ENCODE peak calls at places on chromosomes 2 and 18, in five cellular contexts. V, Q, U, E and F are unnamed samples.

GRCh38 chr2:98465456-98466201 is 21.0 kb downstream of the INPP4A start:
- DNase-seq in V (no peak), Q (peak), U (peak), E (peak), F (peak)

GRCh38 chr18:51522821-51523220 is 325.3 kb upstream of the MEX3C start:
- DNase-seq in V (no peak), Q (no peak), U (no peak), E (no peak), F (no peak)

GRCh38 chr2:108927936-108928659 is 60.9 kb downstream of the EDAR start:
- DNase-seq in V (peak), Q (no peak), U (peak), E (peak), F (peak)

GRCh38 chr2:226953826-226954225 is 118.0 kb downstream of the RHBDD1 start:
- DNase-seq in V (no peak), Q (no peak), U (no peak), E (no peak), F (no peak)

GRCh38 chr2:235414422-235414821 is 79.4 kb upstream of the AGAP1 start:
- DNase-seq in V (no peak), Q (peak), U (no peak), E (no peak), F (no peak)

GRCh38 chr18:24009651-24010333 is 4.8 kb upstream of the TTC39C start:
- DNase-seq in V (no peak), Q (no peak), U (no peak), E (peak), F (no peak)

GRCh38 chr2:145186303-145186702 is 666.4 kb upstream of the ZEB2 start:
- DNase-seq in V (peak), Q (peak), U (no peak), E (peak), F (no peak)

GRCh38 chr2:48607307-48608014 is 10.2 kb upstream of the GTF2A1L start:
- DNase-seq in V (no peak), Q (no peak), U (no peak), E (no peak), F (no peak)

GRCh38 chr2:39107724-39108273 is 13.1 kb downstream of the SOS1 start:
- DNase-seq in V (no peak), Q (no peak), U (no peak), E (no peak), F (peak)

GRCh38 chr18:2236232-2236631 is 335.1 kb downstream of the METTL4 start:
- DNase-seq in V (no peak), Q (no peak), U (no peak), E (no peak), F (no peak)

GRCh38 chr2:163348843-163349395 is 386.9 kb downstream of the FIGN start:
- DNase-seq in V (no peak), Q (no peak), U (no peak), E (no peak), F (no peak)

GRCh38 chr18:49725809-49726514 is 87.4 kb downstream of the ACAA2 start:
- DNase-seq in V (peak), Q (peak), U (no peak), E (no peak), F (no peak)

GRCh38 chr18:13260927-13261471 is 42.4 kb downstream of the LDLRAD4 start:
- DNase-seq in V (no peak), Q (no peak), U (no peak), E (no peak), F (peak)

GRCh38 chr2:178804791-178805190 is 2.4 kb downstream of the TTN start:
- DNase-seq in V (peak), Q (peak), U (no peak), E (no peak), F (no peak)

GRCh38 chr2:210195066-210195852 is 24.1 kb upstream of the KANSL1L start:
- DNase-seq in V (peak), Q (no peak), U (no peak), E (peak), F (peak)

GRCh38 chr2:105344704-105345345 is 7.5 kb downstream of the C2orf49 start:
- DNase-seq in V (no peak), Q (no peak), U (no peak), E (peak), F (no peak)

GRCh38 chr2:113806217-113806913 is 49.9 kb upstream of the SLC35F5 start:
- DNase-seq in V (no peak), Q (no peak), U (no peak), E (no peak), F (no peak)

GRCh38 chr2:103386872-103387271 is 625.0 kb downstream of the TMEM182 start:
- DNase-seq in V (no peak), Q (no peak), U (no peak), E (no peak), F (no peak)